ENCODE peak calls at places on chromosomes 7 and 10, in six cellular contexts. S is IMR-90, Z is psoas muscle, J is NT2/D1, N is PC-9, D is colonic mucosa. P is an unnamed sample. For H3K9me3, the result is how much of the 10 kb centered on the place peaks cover.

GRCh38 chr10:3776796-3777571 is 8.0 kb downstream of the KLF6 start:
- DNase-seq in S (peak), N (peak), J (no peak), Z (peak), D (peak), P (peak)

GRCh38 chr7:73811760-73812168 is 19.0 kb upstream of the CLDN4 start:
- DNase-seq in D (peak), J (peak), Z (peak), N (peak), S (peak), P (peak)

GRCh38 chr7:129739427-129739826 is 127.9 kb downstream of the NRF1 start:
- DNase-seq in D (no peak), Z (peak), J (no peak), N (no peak), S (peak), P (no peak)

GRCh38 chr10:27030060-27030459 is 70.2 kb downstream of the ANKRD26 start:
- DNase-seq in S (peak), N (no peak), D (no peak), J (no peak), Z (no peak), P (no peak)

GRCh38 chr7:149020483-149020882 is 7.8 kb downstream of the PDIA4 start:
- DNase-seq in J (no peak), N (no peak), D (no peak), Z (no peak), S (no peak), P (no peak)

GRCh38 chr7:148588168-148588890 is 2.2 kb upstream of the C7orf33 start:
- DNase-seq in N (no peak), D (no peak), J (no peak), S (no peak), Z (no peak), P (no peak)

GRCh38 chr10:121137533-121137932 is 286.4 kb downstream of the WDR11 start:
- DNase-seq in S (no peak), J (no peak), Z (no peak), N (no peak), D (no peak), P (no peak)

GRCh38 chr10:119734396-119735332 is 8.8 kb downstream of the INPP5F start:
- DNase-seq in S (peak), N (peak), D (no peak), Z (no peak), J (no peak), P (no peak)

GRCh38 chr7:56033671-56034432 is 17.4 kb downstream of the PSPH start:
- DNase-seq in S (peak), N (peak), D (peak), J (peak), Z (peak), P (peak)

GRCh38 chr7:47069385-47070076 is 512.4 kb downstream of the TNS3 start:
- DNase-seq in N (no peak), S (no peak), Z (no peak), D (no peak), J (no peak), P (no peak)

GRCh38 chr10:128530301-128530700 is 404.1 kb upstream of the MKI67 start:
- DNase-seq in N (no peak), J (no peak), Z (no peak), S (no peak), D (no peak), P (no peak)

GRCh38 chr7:47809387-47809786 is 138.9 kb downstream of the PKD1L1 start:
- DNase-seq in Z (no peak), S (no peak), J (no peak), N (no peak), D (no peak), P (no peak)

GRCh38 chr10:5775705-5776104 is 37.5 kb downstream of the GDI2 start:
- DNase-seq in N (no peak), J (no peak), D (no peak), Z (peak), S (no peak), P (no peak)

GRCh38 chr7:33421384-33421783 is 292.0 kb downstream of the BBS9 start:
- DNase-seq in J (no peak), N (no peak), D (no peak), Z (no peak), S (peak), P (no peak)

GRCh38 chr7:158325530-158326381 is 261.9 kb downstream of the PTPRN2 start:
- DNase-seq in Z (no peak), J (peak), S (no peak), D (no peak), N (no peak), P (no peak)
- H3K9me3 ChIP-seq in Z (under half), J (under half), S (half or more), D (under half), N (under half), P (under half)

DNA sequence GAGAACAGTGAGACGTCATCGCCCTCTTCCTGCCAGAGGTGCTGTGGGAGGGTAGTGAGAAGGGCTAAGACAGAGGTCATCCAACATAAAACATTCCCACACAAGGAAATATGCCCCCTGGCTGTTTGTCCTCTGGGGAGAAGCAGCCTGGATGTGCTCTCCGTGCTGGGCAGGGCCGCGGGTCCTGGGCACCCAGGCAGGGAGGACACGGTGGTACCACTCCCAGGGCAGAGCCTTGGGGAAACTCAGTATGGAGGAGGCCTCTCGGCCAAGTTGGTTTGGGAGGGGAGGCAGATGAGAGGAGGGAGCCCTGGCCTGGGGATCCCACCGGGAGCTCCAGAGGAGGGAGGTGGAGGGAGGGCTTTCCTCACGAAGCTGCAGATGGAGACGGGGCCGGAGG is 129.4 kb downstream of the GLRX3 start:
- DNase-seq in S (no peak), Z (no peak), N (no peak), D (no peak), J (no peak), P (no peak)
- H3K9me3 ChIP-seq in S (half or more), Z (under half), N (under half), D (under half), J (under half), P (under half)

GRCh38 chr7:84532196-84532595 is 337.6 kb upstream of the SEMA3A start:
- DNase-seq in N (no peak), Z (no peak), S (no peak), J (no peak), D (no peak), P (no peak)

GRCh38 chr7:84529480-84530205 is 335.1 kb upstream of the SEMA3A start:
- DNase-seq in D (no peak), J (no peak), Z (no peak), S (peak), N (peak), P (peak)

GRCh38 chr7:84536256-84536870 is 341.8 kb upstream of the SEMA3A start:
- DNase-seq in Z (no peak), S (no peak), D (no peak), J (no peak), N (peak), P (peak)

GRCh38 chr7:84535584-84536255 is 341.1 kb upstream of the SEMA3A start:
- DNase-seq in J (no peak), S (no peak), Z (no peak), D (no peak), N (no peak), P (no peak)

GRCh38 chr7:84533209-84533608 is 338.6 kb upstream of the SEMA3A start:
- DNase-seq in S (no peak), J (no peak), Z (no peak), N (no peak), D (no peak), P (no peak)
- H3K9me3 ChIP-seq in S (under half), J (under half), Z (under half), N (under half), D (under half), P (under half)

GRCh38 chr10:8800426-8800825 is 745.9 kb downstream of the GATA3 start:
- DNase-seq in S (no peak), N (no peak), D (no peak), J (no peak), Z (no peak), P (no peak)

DNA sequence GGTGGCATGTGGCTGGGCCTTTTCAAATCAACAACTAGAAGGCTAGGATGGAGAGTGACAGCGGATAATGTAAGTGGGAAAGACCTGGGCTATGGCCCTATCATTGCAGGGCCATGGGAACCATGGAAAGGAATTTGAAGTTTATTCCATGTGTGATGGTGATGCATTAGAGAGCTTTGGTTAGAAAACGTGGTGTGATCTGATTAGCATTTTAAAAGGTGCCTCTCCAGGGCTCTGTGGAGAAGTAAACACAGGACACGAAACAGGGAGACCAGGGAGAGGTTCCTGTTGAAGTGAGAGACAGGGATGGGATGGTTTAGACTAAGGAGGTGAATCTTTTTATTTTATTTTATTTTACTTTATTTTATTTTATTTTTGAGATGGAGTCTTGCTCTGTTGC is 749.5 kb downstream of the GATA3 start:
- DNase-seq in N (no peak), S (no peak), Z (no peak), D (no peak), J (no peak), P (no peak)
- H3K9me3 ChIP-seq in N (under half), S (under half), Z (under half), D (under half), J (under half), P (under half)

GRCh38 chr7:63040336-63040735 is 958.3 kb upstream of the ZNF722 start:
- DNase-seq in N (no peak), Z (no peak), D (no peak), S (no peak), J (no peak), P (no peak)
- H3K9me3 ChIP-seq in N (under half), Z (under half), D (under half), S (half or more), J (under half), P (under half)

GRCh38 chr7:157964521-157964920 is 623.1 kb downstream of the PTPRN2 start:
- DNase-seq in S (no peak), N (no peak), D (no peak), Z (no peak), J (no peak), P (no peak)
- H3K9me3 ChIP-seq in S (under half), N (under half), D (under half), Z (under half), J (under half), P (under half)

GRCh38 chr10:722281-723060 is 33.0 kb upstream of the DIP2C start:
- DNase-seq in N (no peak), D (no peak), S (no peak), J (no peak), Z (no peak), P (no peak)
- H3K9me3 ChIP-seq in N (under half), D (under half), S (under half), J (under half), Z (under half), P (under half)

P was measured in Caco-2.